ENCODE peak calls at places on chromosomes 7 and 10, in five cellular contexts. One of them, this sample, is unnamed.

GRCh38 chr10:31358688-31359330 is 39.8 kb downstream of the ZEB1 start:
- DNase-seq in GM23338: no peak
- DNase-seq in upper lobe of left lung: no peak
- DNase-seq in Panc1: no peak
- DNase-seq in thoracic aorta: no peak
- DNase-seq in this sample: no peak

GRCh38 chr7:4167385-4167910 is 514.6 kb upstream of the FOXK1 start:
- DNase-seq in GM23338: no peak
- DNase-seq in upper lobe of left lung: no peak
- DNase-seq in Panc1: no peak
- DNase-seq in thoracic aorta: no peak
- DNase-seq in this sample: no peak

GRCh38 chr7:31939076-31939475 is 131.1 kb downstream of the PDE1C start:
- DNase-seq in GM23338: no peak
- DNase-seq in upper lobe of left lung: no peak
- DNase-seq in Panc1: no peak
- DNase-seq in thoracic aorta: no peak
- DNase-seq in this sample: no peak

GRCh38 chr7:80596933-80597517 is 41.4 kb upstream of the CD36 start:
- DNase-seq in GM23338: no peak
- DNase-seq in upper lobe of left lung: no peak
- DNase-seq in Panc1: no peak
- DNase-seq in thoracic aorta: no peak
- DNase-seq in this sample: no peak

GRCh38 chr10:97875391-97875790 is 25.7 kb downstream of the GOLGA7B start:
- DNase-seq in GM23338: no peak
- DNase-seq in upper lobe of left lung: no peak
- DNase-seq in Panc1: no peak
- DNase-seq in thoracic aorta: no peak
- DNase-seq in this sample: no peak

GRCh38 chr7:150311711-150312110 is 11.4 kb upstream of the LRRC61 start:
- DNase-seq in GM23338: no peak
- DNase-seq in upper lobe of left lung: no peak
- DNase-seq in Panc1: no peak
- DNase-seq in thoracic aorta: no peak
- DNase-seq in this sample: no peak

GRCh38 chr7:45217358-45217757 is 59.8 kb downstream of the RAMP3 start:
- DNase-seq in GM23338: no peak
- DNase-seq in upper lobe of left lung: no peak
- DNase-seq in Panc1: no peak
- DNase-seq in thoracic aorta: no peak
- DNase-seq in this sample: no peak

GRCh38 chr10:79398642-79399041 is 46.8 kb downstream of the ZCCHC24 start:
- DNase-seq in GM23338: no peak
- DNase-seq in upper lobe of left lung: no peak
- DNase-seq in Panc1: no peak
- DNase-seq in thoracic aorta: no peak
- DNase-seq in this sample: no peak

GRCh38 chr7:13947535-13947934 is 41.9 kb downstream of the ETV1 start:
- DNase-seq in GM23338: no peak
- DNase-seq in upper lobe of left lung: no peak
- DNase-seq in Panc1: no peak
- DNase-seq in thoracic aorta: no peak
- DNase-seq in this sample: no peak

GRCh38 chr7:44466300-44467216 is 23.9 kb downstream of the NUDCD3 start:
- DNase-seq in GM23338: no peak
- DNase-seq in upper lobe of left lung: no peak
- DNase-seq in Panc1: no peak
- DNase-seq in thoracic aorta: no peak
- DNase-seq in this sample: no peak

GRCh38 chr7:147978651-147979050 is 611.9 kb upstream of the C7orf33 start:
- DNase-seq in GM23338: no peak
- DNase-seq in upper lobe of left lung: no peak
- DNase-seq in Panc1: no peak
- DNase-seq in thoracic aorta: no peak
- DNase-seq in this sample: no peak

GRCh38 chr10:60252688-60253087 is 137.0 kb downstream of the ANK3 start:
- DNase-seq in GM23338: peak
- DNase-seq in upper lobe of left lung: no peak
- DNase-seq in Panc1: no peak
- DNase-seq in thoracic aorta: no peak
- DNase-seq in this sample: no peak

GRCh38 chr7:1900847-1901246 is 230.8 kb downstream of the ELFN1 start:
- DNase-seq in GM23338: no peak
- DNase-seq in upper lobe of left lung: no peak
- DNase-seq in Panc1: no peak
- DNase-seq in thoracic aorta: no peak
- DNase-seq in this sample: no peak

GRCh38 chr7:79673969-79674368 is 220.5 kb upstream of the MAGI2 start:
- DNase-seq in GM23338: no peak
- DNase-seq in upper lobe of left lung: no peak
- DNase-seq in Panc1: no peak
- DNase-seq in thoracic aorta: no peak
- DNase-seq in this sample: no peak

DNA sequence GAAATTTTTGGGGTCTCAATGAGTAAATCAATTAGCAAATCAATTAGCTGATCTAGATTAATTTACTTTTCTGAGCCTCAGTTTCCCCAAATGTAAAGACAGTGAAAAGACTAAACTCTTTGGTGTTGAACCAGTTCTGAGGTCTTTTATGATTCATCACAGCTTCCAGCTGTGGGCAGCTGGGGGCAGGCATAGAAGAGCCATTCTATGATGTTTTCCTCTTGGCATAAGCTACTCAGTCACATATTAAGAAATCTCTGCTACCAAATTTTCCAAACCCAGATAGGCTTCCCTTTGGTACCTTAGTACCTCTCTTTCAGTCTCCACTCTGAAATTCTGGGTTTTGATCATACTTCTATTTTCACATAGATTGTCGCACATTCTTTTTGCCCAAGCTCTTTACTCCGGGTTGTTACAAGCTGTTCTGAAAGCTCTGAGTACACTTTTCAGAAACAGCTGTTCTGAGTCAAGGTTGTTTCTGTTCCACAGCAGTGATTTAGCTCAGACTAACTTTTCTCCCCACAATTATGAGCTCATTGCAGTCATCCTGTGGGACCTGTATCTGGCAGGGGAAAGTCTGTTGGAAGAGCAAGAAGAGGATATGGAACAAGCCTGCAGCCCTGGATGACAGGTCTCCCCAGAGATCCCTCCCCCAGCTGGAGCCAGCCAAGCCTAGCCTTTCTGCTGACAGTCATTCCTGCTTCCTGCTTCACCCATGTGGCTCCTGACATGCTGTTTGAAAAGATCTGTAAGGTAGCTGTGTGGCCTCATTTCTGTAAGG is 599.6 kb upstream of the GHITM start:
- DNase-seq in GM23338: peak
- DNase-seq in upper lobe of left lung: no peak
- DNase-seq in Panc1: no peak
- DNase-seq in thoracic aorta: peak
- DNase-seq in this sample: no peak
- H3K27ac ChIP-seq in GM23338: no peak
- H3K27ac ChIP-seq in upper lobe of left lung: no peak
- H3K27ac ChIP-seq in Panc1: no peak
- H3K27ac ChIP-seq in thoracic aorta: no peak
- H3K27ac ChIP-seq in this sample: no peak

GRCh38 chr10:24383681-24384106 is 174.8 kb downstream of the KIAA1217 start:
- DNase-seq in GM23338: peak
- DNase-seq in upper lobe of left lung: peak
- DNase-seq in Panc1: peak
- DNase-seq in thoracic aorta: peak
- DNase-seq in this sample: peak

GRCh38 chr10:24382979-24383663 is 174.2 kb downstream of the KIAA1217 start:
- DNase-seq in GM23338: peak
- DNase-seq in upper lobe of left lung: no peak
- DNase-seq in Panc1: no peak
- DNase-seq in thoracic aorta: no peak
- DNase-seq in this sample: peak

GRCh38 chr10:24382596-24382978 is 173.6 kb downstream of the KIAA1217 start:
- DNase-seq in GM23338: no peak
- DNase-seq in upper lobe of left lung: no peak
- DNase-seq in Panc1: no peak
- DNase-seq in thoracic aorta: no peak
- DNase-seq in this sample: no peak

GRCh38 chr10:24385776-24386175 is 176.8 kb downstream of the KIAA1217 start:
- DNase-seq in GM23338: peak
- DNase-seq in upper lobe of left lung: no peak
- DNase-seq in Panc1: no peak
- DNase-seq in thoracic aorta: no peak
- DNase-seq in this sample: no peak

GRCh38 chr10:24384954-24385353 is 176.0 kb downstream of the KIAA1217 start:
- DNase-seq in GM23338: no peak
- DNase-seq in upper lobe of left lung: peak
- DNase-seq in Panc1: no peak
- DNase-seq in thoracic aorta: no peak
- DNase-seq in this sample: no peak
- H3K27ac ChIP-seq in GM23338: no peak
- H3K27ac ChIP-seq in upper lobe of left lung: no peak
- H3K27ac ChIP-seq in Panc1: peak
- H3K27ac ChIP-seq in thoracic aorta: no peak
- H3K27ac ChIP-seq in this sample: no peak

GRCh38 chr7:29337628-29338116 is 143.1 kb downstream of the CHN2 start:
- DNase-seq in GM23338: no peak
- DNase-seq in upper lobe of left lung: no peak
- DNase-seq in Panc1: no peak
- DNase-seq in thoracic aorta: no peak
- DNase-seq in this sample: no peak

GRCh38 chr7:29332875-29333482 is 138.4 kb downstream of the CHN2 start:
- DNase-seq in GM23338: no peak
- DNase-seq in upper lobe of left lung: no peak
- DNase-seq in Panc1: no peak
- DNase-seq in thoracic aorta: no peak
- DNase-seq in this sample: no peak

GRCh38 chr7:29340691-29341090 is 146.1 kb downstream of the CHN2 start:
- DNase-seq in GM23338: no peak
- DNase-seq in upper lobe of left lung: no peak
- DNase-seq in Panc1: no peak
- DNase-seq in thoracic aorta: no peak
- DNase-seq in this sample: no peak

GRCh38 chr7:29335188-29336083 is 140.9 kb downstream of the CHN2 start:
- DNase-seq in GM23338: no peak
- DNase-seq in upper lobe of left lung: no peak
- DNase-seq in Panc1: no peak
- DNase-seq in thoracic aorta: no peak
- DNase-seq in this sample: no peak

GRCh38 chr7:29336851-29337627 is 142.5 kb downstream of the CHN2 start:
- DNase-seq in GM23338: no peak
- DNase-seq in upper lobe of left lung: no peak
- DNase-seq in Panc1: no peak
- DNase-seq in thoracic aorta: no peak
- DNase-seq in this sample: no peak
- H3K27ac ChIP-seq in GM23338: no peak
- H3K27ac ChIP-seq in upper lobe of left lung: no peak
- H3K27ac ChIP-seq in Panc1: no peak
- H3K27ac ChIP-seq in thoracic aorta: no peak
- H3K27ac ChIP-seq in this sample: no peak

GRCh38 chr10:124629410-124629809 is 114.8 kb downstream of the FAM53B start:
- DNase-seq in GM23338: no peak
- DNase-seq in upper lobe of left lung: no peak
- DNase-seq in Panc1: no peak
- DNase-seq in thoracic aorta: no peak
- DNase-seq in this sample: no peak

GRCh38 chr10:124626759-124627380 is 117.3 kb downstream of the FAM53B start:
- DNase-seq in GM23338: peak
- DNase-seq in upper lobe of left lung: peak
- DNase-seq in Panc1: no peak
- DNase-seq in thoracic aorta: no peak
- DNase-seq in this sample: no peak

GRCh38 chr10:124629842-124630241 is 114.3 kb downstream of the FAM53B start:
- DNase-seq in GM23338: no peak
- DNase-seq in upper lobe of left lung: no peak
- DNase-seq in Panc1: no peak
- DNase-seq in thoracic aorta: no peak
- DNase-seq in this sample: no peak

GRCh38 chr10:124628676-124629021 is 115.5 kb downstream of the FAM53B start:
- DNase-seq in GM23338: no peak
- DNase-seq in upper lobe of left lung: no peak
- DNase-seq in Panc1: no peak
- DNase-seq in thoracic aorta: no peak
- DNase-seq in this sample: no peak

DNA sequence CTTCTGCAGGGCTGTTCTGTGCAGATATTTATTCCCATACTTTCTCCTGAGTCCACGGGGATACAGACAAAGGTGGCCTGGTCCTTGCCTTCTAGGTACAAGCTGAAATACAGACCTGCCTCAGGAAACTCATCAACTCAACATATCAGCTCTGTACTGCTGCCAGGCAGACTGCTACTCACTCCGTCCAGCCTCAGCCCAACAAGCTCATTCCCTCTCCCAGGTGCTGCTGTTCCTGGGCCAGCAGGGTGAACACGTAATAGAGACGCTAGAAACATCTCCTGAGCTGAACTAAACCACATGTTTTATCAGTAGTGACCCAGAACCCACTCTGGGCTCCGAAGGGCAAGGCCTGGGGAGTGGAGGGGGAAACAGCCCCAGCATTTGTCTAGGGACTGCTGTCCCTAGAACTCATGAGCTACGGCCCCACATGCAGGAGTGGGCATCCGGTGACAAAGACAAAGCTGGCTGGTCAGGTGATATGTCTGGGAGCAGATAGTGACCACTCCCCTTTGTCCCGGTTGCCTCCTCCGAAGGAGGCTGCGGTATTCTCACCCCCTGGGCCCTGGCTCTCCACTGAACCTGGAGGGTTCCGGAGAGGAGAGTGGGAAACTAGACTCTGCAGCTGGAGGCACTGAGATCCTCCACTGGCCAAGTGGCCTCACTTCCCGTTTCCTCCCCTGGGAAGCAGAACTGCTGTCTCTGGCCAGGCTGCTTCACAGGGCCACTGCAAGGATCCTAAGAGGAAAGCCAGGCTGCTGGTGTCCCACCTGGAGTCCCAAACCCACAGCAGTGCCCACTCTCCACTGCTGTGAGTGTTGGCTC is 116.1 kb downstream of the FAM53B start:
- DNase-seq in GM23338: no peak
- DNase-seq in upper lobe of left lung: no peak
- DNase-seq in Panc1: no peak
- DNase-seq in thoracic aorta: no peak
- DNase-seq in this sample: no peak
- H3K27ac ChIP-seq in GM23338: no peak
- H3K27ac ChIP-seq in upper lobe of left lung: no peak
- H3K27ac ChIP-seq in Panc1: no peak
- H3K27ac ChIP-seq in thoracic aorta: no peak
- H3K27ac ChIP-seq in this sample: no peak